ENCODE peak calls at places on chromosomes 12 and 14, in nine cellular contexts. M, P, C, S, X, Q, Y, G and O are unnamed samples. For H3K4me1, the result is how much of the 10 kb centered on the place peaks cover.

GRCh38 chr12:104334581-104334980 is 31.0 kb downstream of the EID3 start:
- DNase-seq in M (no peak), P (no peak), C (no peak), S (no peak), X (no peak), Q (no peak), Y (no peak), G (no peak), O (no peak)

GRCh38 chr12:47377414-47378221 is 297.9 kb upstream of the AMIGO2 start:
- DNase-seq in M (no peak), P (peak), C (peak), S (no peak), X (no peak), Q (no peak), Y (no peak), G (peak), O (peak)

GRCh38 chr14:69685716-69686115 is 74.3 kb downstream of the SUSD6 start:
- DNase-seq in M (no peak), P (peak), C (peak), S (peak), X (peak), Q (no peak), Y (no peak), G (peak), O (no peak)

GRCh38 chr12:7004840-7005239 is 13.4 kb downstream of the LPCAT3 start:
- DNase-seq in M (no peak), P (no peak), C (no peak), S (no peak), X (no peak), Q (no peak), Y (no peak), G (no peak), O (no peak)

GRCh38 chr12:25322351-25322750 is 71.6 kb upstream of the KRAS start:
- DNase-seq in M (no peak), P (no peak), C (no peak), S (no peak), X (no peak), Q (no peak), Y (no peak), G (no peak), O (no peak)

GRCh38 chr14:77097006-77097688 is 911 bp upstream of the CIPC start:
- DNase-seq in M (no peak), P (no peak), C (no peak), S (peak), X (no peak), Q (no peak), Y (no peak), G (no peak), O (no peak)

GRCh38 chr14:53946404-53947400 is 9.9 kb downstream of the BMP4 start:
- DNase-seq in M (no peak), P (no peak), C (no peak), S (no peak), X (no peak), Q (no peak), Y (peak), G (no peak), O (no peak)

GRCh38 chr12:13093850-13094225 is 9.6 kb downstream of the GSG1 start:
- DNase-seq in M (no peak), P (no peak), C (no peak), S (no peak), X (no peak), Q (peak), Y (no peak), G (no peak), O (no peak)

GRCh38 chr12:79373896-79374499 is 316.8 kb downstream of the PAWR start:
- DNase-seq in M (no peak), P (no peak), C (no peak), S (peak), X (no peak), Q (no peak), Y (peak), G (no peak), O (no peak)

GRCh38 chr14:68027276-68027675 is 207.7 kb downstream of the RAD51B start:
- DNase-seq in M (no peak), P (no peak), C (no peak), S (no peak), X (no peak), Q (no peak), Y (no peak), G (no peak), O (no peak)

GRCh38 chr14:67665886-67666285 is 8.5 kb downstream of the VTI1B start:
- DNase-seq in M (no peak), P (no peak), C (no peak), S (no peak), X (no peak), Q (no peak), Y (no peak), G (no peak), O (no peak)

GRCh38 chr12:32201996-32202395 is 95.3 kb downstream of the BICD1 start:
- DNase-seq in M (no peak), P (no peak), C (no peak), S (no peak), X (no peak), Q (no peak), Y (no peak), G (no peak), O (no peak)

GRCh38 chr12:3249081-3249800 is 172.1 kb downstream of the TSPAN9 start:
- DNase-seq in M (no peak), P (no peak), C (no peak), S (no peak), X (no peak), Q (no peak), Y (no peak), G (no peak), O (no peak)

GRCh38 chr14:38127356-38127755 is 80.3 kb upstream of the SSTR1 start:
- DNase-seq in M (no peak), P (no peak), C (no peak), S (no peak), X (no peak), Q (no peak), Y (no peak), G (no peak), O (no peak)

GRCh38 chr14:53128706-53129105 is 24.4 kb downstream of the DDHD1 start:
- DNase-seq in M (no peak), P (no peak), C (no peak), S (no peak), X (no peak), Q (no peak), Y (no peak), G (no peak), O (no peak)

GRCh38 chr14:35402323-35403084 is 2.0 kb downstream of the NFKBIA start:
- DNase-seq in M (no peak), P (no peak), C (no peak), S (no peak), X (no peak), Q (no peak), Y (no peak), G (peak), O (no peak)

GRCh38 chr14:55245657-55246268 is 25.5 kb upstream of the FBXO34 start:
- DNase-seq in M (peak), P (no peak), C (no peak), S (peak), X (peak), Q (no peak), Y (peak), G (peak), O (no peak)

GRCh38 chr12:8905546-8905945 is 8.8 kb upstream of the PHC1 start:
- DNase-seq in M (no peak), P (no peak), C (no peak), S (no peak), X (no peak), Q (no peak), Y (peak), G (no peak), O (no peak)

GRCh38 chr14:91317381-91318313 is 73.1 kb upstream of the GPR68 start:
- DNase-seq in M (no peak), P (peak), C (no peak), S (no peak), X (peak), Q (no peak), Y (no peak), G (peak), O (peak)

GRCh38 chr12:128111333-128111732 is 155.6 kb upstream of the TMEM132C start:
- DNase-seq in M (no peak), P (no peak), C (no peak), S (no peak), X (no peak), Q (no peak), Y (no peak), G (no peak), O (no peak)

DNA sequence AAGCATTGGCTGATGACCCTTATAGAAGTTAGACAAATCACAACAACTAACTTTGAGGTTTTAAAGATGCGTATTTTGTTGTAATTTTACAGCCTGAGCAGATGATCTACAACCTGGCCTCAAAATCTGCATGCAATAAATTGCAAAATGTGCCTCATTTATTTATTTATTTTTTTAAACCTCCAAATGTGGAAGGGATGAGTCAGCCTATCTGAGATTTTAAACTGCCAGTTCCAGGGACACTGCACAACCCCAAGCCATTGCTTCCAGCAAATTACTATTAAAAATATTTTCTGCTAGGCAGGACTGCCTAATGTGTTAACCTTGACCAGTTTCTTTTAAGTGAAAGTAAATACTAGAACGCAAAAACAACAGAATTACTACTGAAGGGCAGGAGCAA is 96.2 kb upstream of the NAV3 start:
- DNase-seq in M (no peak), P (no peak), C (no peak), S (no peak), X (no peak), Q (no peak), Y (no peak), G (no peak), O (no peak)
- TF ChIP-seq POLR2AphosphoS5 in M (no peak), P (no peak), C (no peak), S (no peak), X (no peak), Q (no peak), Y (no peak), G (no peak), O (no peak)

GRCh38 chr12:119783787-119784186 is 93.3 kb downstream of the CIT start:
- DNase-seq in M (no peak), P (no peak), C (no peak), S (no peak), X (no peak), Q (no peak), Y (no peak), G (no peak), O (no peak)
- H3K4me1 ChIP-seq in M (under half), P (under half), C (under half), S (under half), X (under half), Q (under half), Y (under half), G (under half), O (under half)

DNA sequence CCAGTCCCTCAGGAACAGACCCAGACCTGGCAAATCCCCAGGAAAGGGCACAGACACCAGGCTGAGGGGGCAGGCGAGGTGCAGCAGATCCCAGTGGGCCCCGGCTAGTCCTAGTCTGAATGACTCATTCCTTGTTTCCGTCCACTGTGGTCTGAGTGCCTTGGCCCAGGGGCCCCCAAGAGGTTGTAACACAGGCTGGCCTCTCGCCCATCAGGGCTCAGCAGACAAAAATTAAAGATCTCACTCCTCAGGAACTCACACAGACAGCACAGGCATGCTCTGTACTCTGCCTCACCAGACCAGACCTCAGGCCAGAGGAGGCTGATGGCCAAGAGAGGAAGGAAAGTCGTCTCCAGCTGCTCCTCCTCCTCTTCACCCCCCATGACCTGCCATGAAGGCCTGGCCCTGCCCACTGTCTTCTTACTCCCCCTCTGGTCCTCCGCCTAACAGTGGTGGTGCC is 7.7 kb upstream of the LTBP2 start:
- DNase-seq in M (no peak), P (peak), C (peak), S (peak), X (no peak), Q (peak), Y (no peak), G (peak), O (no peak)
- TF ChIP-seq POLR2AphosphoS5 in M (peak), P (no peak), C (no peak), S (no peak), X (peak), Q (peak), Y (no peak), G (no peak), O (no peak)

GRCh38 chr12:96198970-96199369 is 4.8 kb downstream of the ELK3 start:
- DNase-seq in M (peak), P (no peak), C (no peak), S (no peak), X (no peak), Q (no peak), Y (no peak), G (no peak), O (no peak)
- H3K4me1 ChIP-seq in M (under half), P (under half), C (under half), S (under half), X (under half), Q (under half), Y (under half), G (under half), O (under half)

GRCh38 chr12:85280138-85280983 is at the start of gene ALX1:
- DNase-seq in M (no peak), P (no peak), C (no peak), S (no peak), X (no peak), Q (no peak), Y (peak), G (peak), O (no peak)
- TF ChIP-seq POLR2AphosphoS5 in M (no peak), P (no peak), C (no peak), S (no peak), X (no peak), Q (no peak), Y (no peak), G (no peak), O (no peak)